ENCODE peak calls at places on chromosomes 4 and X, in four cellular contexts. O is activated CD4-positive, alpha-beta T cell treated with anti-CD3 and anti-CD28 coated beads, Interleukin-2, amount 10 ng/mL, durations not matched to agents 7 days and 5 days; W is lower lobe of right lung; M is glutamatergic neuron. U is an unnamed sample.

GRCh38 chr4:166903408-166903807 is 330.9 kb downstream of the SPOCK3 start:
- DNase-seq in W (no peak), O (no peak), M (no peak), U (no peak)

GRCh38 chrX:105636667-105637066 is 185.7 kb upstream of the NRK start:
- DNase-seq in M (peak), W (no peak), O (no peak), U (no peak)

GRCh38 chrX:83508006-83508405 is at the start of gene POU3F4:
- DNase-seq in W (no peak), O (no peak), M (peak), U (no peak)

GRCh38 chrX:43655961-43656494 is at the start of gene MAOA:
- DNase-seq in O (peak), M (peak), W (peak), U (peak)

GRCh38 chrX:1788300-1788911 is 173.5 kb downstream of the ASMT start:
- DNase-seq in M (no peak), W (no peak), O (no peak), U (no peak)

GRCh38 chr4:48504352-48504751 is 14.3 kb downstream of the ZAR1 start:
- DNase-seq in M (no peak), O (no peak), W (no peak), U (no peak)

GRCh38 chr4:142984871-142985585 is 138.9 kb upstream of the INPP4B start:
- DNase-seq in O (no peak), M (no peak), W (no peak), U (no peak)

GRCh38 chr4:74311696-74312313 is 3.5 kb downstream of the EPGN start:
- DNase-seq in M (no peak), O (peak), W (no peak), U (no peak)

GRCh38 chr4:16667464-16667863 is 231.0 kb downstream of the LDB2 start:
- DNase-seq in O (no peak), W (no peak), M (no peak), U (no peak)

GRCh38 chrX:154750301-154751120 is at the start of gene GAB3:
- DNase-seq in M (peak), W (peak), O (peak), U (peak)

GRCh38 chr4:97457253-97457652 is 686.0 kb downstream of the STPG2 start:
- DNase-seq in M (no peak), W (no peak), O (no peak), U (no peak)

GRCh38 chr4:95889662-95890061 is 49.8 kb downstream of the PDHA2 start:
- DNase-seq in M (no peak), W (no peak), O (no peak), U (no peak)

GRCh38 chr4:8615921-8616787 is 23.6 kb downstream of the CPZ start:
- DNase-seq in M (peak), O (no peak), W (no peak), U (no peak)

GRCh38 chr4:47933798-47934197 is 19.4 kb upstream of the NFXL1 start:
- DNase-seq in M (no peak), W (no peak), O (no peak), U (no peak)

GRCh38 chr4:153403761-153404160 is 59.3 kb downstream of the MND1 start:
- DNase-seq in O (no peak), M (no peak), W (no peak), U (no peak)

GRCh38 chr4:160423879-160424451 is 1321.1 kb downstream of the RAPGEF2 start:
- DNase-seq in M (no peak), W (no peak), O (no peak), U (no peak)

GRCh38 chr4:15303052-15303641 is 124.7 kb upstream of the C1QTNF7 start:
- DNase-seq in W (no peak), M (no peak), O (no peak), U (no peak)

GRCh38 chr4:153471691-153472080 is 5.5 kb downstream of the TMEM131L start:
- DNase-seq in M (no peak), W (no peak), O (peak), U (no peak)

GRCh38 chr4:177246636-177247584 is 62.8 kb upstream of the NEIL3 start:
- DNase-seq in M (no peak), W (no peak), O (no peak), U (no peak)

GRCh38 chr4:127788517-127788916 is 6.4 kb downstream of the HSPA4L start:
- DNase-seq in M (no peak), O (no peak), W (no peak), U (no peak)

GRCh38 chr4:113445286-113445685 is 316.3 kb downstream of the CAMK2D start:
- DNase-seq in O (no peak), W (no peak), M (no peak), U (no peak)

GRCh38 chr4:27062256-27062655 is 201.6 kb downstream of the STIM2 start:
- DNase-seq in O (no peak), M (no peak), W (no peak), U (no peak)

GRCh38 chrX:13008189-13008533 is 33.3 kb downstream of the TMSB4X start:
- DNase-seq in O (no peak), M (no peak), W (no peak), U (no peak)

GRCh38 chr4:55123791-55124190 is 1.6 kb downstream of the KDR start:
- DNase-seq in M (no peak), O (no peak), W (no peak), U (no peak)